ENCODE peak calls at places on chromosome 20, in nine cellular contexts. P, S, D, H, Y, K, N, T and E are unnamed samples.

GRCh38 chr20:2652724-2653510 is 485 bp downstream of the NOP56 start:
- DNase-seq in H (no peak), N (peak; percentile 51), S (peak; percentile 79), K (peak; percentile 44), Y (no peak), P (no peak), T (no peak), D (peak; percentile 51), E (no peak)

GRCh38 chr20:58229198-58229802 is 847 bp upstream of the ANKRD60 start:
- DNase-seq in H (no peak), N (no peak), S (no peak), Y (no peak), D (no peak), P (no peak), K (no peak), T (no peak), E (no peak)

GRCh38 chr20:7980332-7981046 is 39.1 kb downstream of the TMX4 start:
- DNase-seq in K (peak; percentile 51), T (peak; percentile 22), H (no peak), Y (peak; percentile 17), N (peak; percentile 2), D (no peak), S (no peak), P (peak; percentile 58), E (peak; percentile 95)

GRCh38 chr20:4813839-4814695 is 92.4 kb downstream of the PRND start:
- DNase-seq in Y (no peak), P (no peak), N (no peak), S (no peak), K (no peak), D (no peak), H (peak; percentile 64), T (no peak), E (no peak)

GRCh38 chr20:5212897-5213296 is 86.1 kb downstream of the CDS2 start:
- DNase-seq in Y (no peak), N (no peak), S (no peak), D (no peak), H (no peak), K (no peak), P (no peak), T (no peak), E (no peak)

GRCh38 chr20:2156666-2157624 is 55.3 kb downstream of the STK35 start:
- DNase-seq in P (peak; percentile 74), H (no peak), N (no peak), Y (no peak), D (no peak), T (no peak), K (peak; percentile 50), S (no peak), E (no peak)

GRCh38 chr20:44006578-44006977 is 91.9 kb downstream of the TOX2 start:
- DNase-seq in K (no peak), N (no peak), S (no peak), P (no peak), H (no peak), T (no peak), D (no peak), Y (no peak), E (no peak)

GRCh38 chr20:1904160-1904559 is 9.0 kb downstream of the SIRPA start:
- DNase-seq in P (no peak), T (no peak), H (no peak), K (no peak), D (no peak), S (no peak), Y (no peak), N (no peak), E (no peak)

GRCh38 chr20:43963872-43964791 is 49.5 kb downstream of the TOX2 start:
- DNase-seq in S (peak; percentile 56), T (no peak), P (peak; percentile 91), K (peak; percentile 29), H (peak; percentile 29), D (peak; percentile 44), Y (no peak), N (no peak), E (no peak)

GRCh38 chr20:54228841-54229240 is 21.0 kb downstream of the PFDN4 start:
- DNase-seq in H (no peak), T (no peak), S (no peak), P (no peak), Y (no peak), N (no peak), K (peak; percentile 9), D (no peak), E (no peak)

GRCh38 chr20:60428651-60429050 is 470.4 kb downstream of the CDH26 start:
- DNase-seq in T (no peak), K (no peak), S (no peak), D (no peak), H (no peak), P (no peak), N (no peak), Y (no peak), E (no peak)

GRCh38 chr20:18176318-18176785 is 38.7 kb downstream of the KAT14 start:
- DNase-seq in S (no peak), T (no peak), N (no peak), K (no peak), D (no peak), Y (peak; percentile 44), P (no peak), H (no peak), E (no peak)

GRCh38 chr20:49054032-49054643 is 8.0 kb downstream of the CSE1L start:
- DNase-seq in Y (no peak), D (no peak), P (no peak), K (no peak), N (no peak), H (no peak), T (no peak), S (no peak), E (no peak)

GRCh38 chr20:11920083-11920482 is 2.4 kb downstream of the BTBD3 start:
- DNase-seq in S (no peak), N (no peak), T (no peak), Y (no peak), H (no peak), P (no peak), D (no peak), K (no peak), E (no peak)

GRCh38 chr20:53003420-53003819 is 31.3 kb downstream of the TSHZ2 start:
- DNase-seq in K (no peak), P (peak; percentile 70), Y (no peak), T (no peak), S (no peak), N (no peak), D (no peak), H (no peak), E (no peak)

GRCh38 chr20:50694379-50695143 is 3.2 kb upstream of the RIPOR3 start:
- DNase-seq in P (peak; percentile 50), D (no peak), N (no peak), H (no peak), Y (no peak), T (no peak), K (peak; percentile 86), S (no peak), E (no peak)

GRCh38 chr20:17958326-17959256 is 10.0 kb downstream of the SNX5 start:
- DNase-seq in N (no peak), P (peak; percentile 45), S (no peak), K (no peak), H (no peak), T (no peak), D (no peak), Y (no peak), E (no peak)

GRCh38 chr20:46828471-46828870 is 66.2 kb upstream of the EYA2 start:
- DNase-seq in T (no peak), P (peak; percentile 60), Y (no peak), S (no peak), K (peak; percentile 83), H (no peak), D (no peak), N (no peak), E (no peak)

GRCh38 chr20:3235661-3236324 is 3.2 kb downstream of the SLC4A11 start:
- DNase-seq in T (peak; percentile 57), K (peak; percentile 72), H (no peak), P (peak; percentile 59), N (no peak), D (no peak), Y (no peak), S (no peak), E (no peak)

GRCh38 chr20:14303106-14303505 is 34.3 kb downstream of the FLRT3 start:
- DNase-seq in K (no peak), N (no peak), S (no peak), P (no peak), H (no peak), D (no peak), Y (no peak), T (no peak), E (no peak)

GRCh38 chr20:50580842-50581544 is 70.8 kb downstream of the PTPN1 start:
- DNase-seq in H (no peak), P (peak; percentile 58), S (no peak), N (no peak), D (no peak), T (no peak), K (no peak), Y (no peak), E (no peak)

GRCh38 chr20:62122659-62123449 is 579 bp downstream of the LSM14B start:
- DNase-seq in K (peak; percentile 50), S (peak; percentile 57), D (peak; percentile 52), Y (no peak), N (peak; percentile 35), P (peak; percentile 49), T (peak; percentile 28), H (no peak), E (no peak)

GRCh38 chr20:38217791-38218565 is 42.6 kb downstream of the KIAA1755 start:
- DNase-seq in Y (no peak), D (peak; percentile 72), K (peak; percentile 98), H (no peak), N (no peak), S (no peak), T (peak; percentile 80), P (peak; percentile 97), E (peak; percentile 54)

GRCh38 chr20:42218566-42218965 is 600.4 kb upstream of the CHD6 start:
- DNase-seq in N (no peak), P (no peak), D (no peak), T (no peak), Y (no peak), S (peak; percentile 69), K (no peak), H (no peak), E (no peak)

GRCh38 chr20:44743916-44744655 is 1.6 kb upstream of the KCNK15 start:
- DNase-seq in D (no peak), S (no peak), T (no peak), P (no peak), K (no peak), N (no peak), H (no peak), Y (no peak), E (no peak)

GRCh38 chr20:19958923-19959322 is 58.2 kb upstream of the NAA20 start:
- DNase-seq in P (no peak), S (no peak), N (no peak), K (no peak), D (no peak), H (no peak), Y (no peak), T (no peak), E (no peak)

GRCh38 chr20:40676466-40676865 is 12.6 kb downstream of the MAFB start:
- DNase-seq in N (no peak), P (no peak), S (no peak), T (no peak), Y (no peak), D (no peak), H (no peak), K (no peak), E (no peak)

GRCh38 chr20:10853176-10853575 is 179.4 kb upstream of the JAG1 start:
- DNase-seq in S (no peak), H (no peak), K (no peak), Y (no peak), N (no peak), P (peak; percentile 27), D (no peak), T (peak; percentile 42), E (no peak)

GRCh38 chr20:60009318-60009717 is 51.1 kb downstream of the CDH26 start:
- DNase-seq in Y (no peak), S (no peak), D (no peak), P (no peak), H (no peak), K (no peak), T (no peak), N (no peak), E (no peak)

GRCh38 chr20:35607003-35607735 is 8.5 kb upstream of the SPAG4 start:
- DNase-seq in K (peak; percentile 28), D (no peak), P (no peak), T (no peak), Y (no peak), N (no peak), S (no peak), H (no peak), E (no peak)

GRCh38 chr20:51492167-51493092 is 50.1 kb downstream of the NFATC2 start:
- DNase-seq in P (no peak), S (no peak), N (no peak), H (no peak), D (peak; percentile 61), T (no peak), K (no peak), Y (no peak), E (no peak)